ENCODE peak calls at places on chromosomes 12 and 14, in nine cellular contexts. Z, V, P, S, E, T, L, U and I are unnamed samples.
A peak's percentile ranks its signal among the peaks of the same experiment; 100 is the strongest.

GRCh38 chr12:67637718-67638117 is 10.8 kb upstream of the DYRK2 start:
- DNase-seq in Z (no peak), V (no peak), P (no peak), S (no peak), E (no peak), T (no peak), L (no peak), U (no peak), I (no peak)

GRCh38 chr14:53295985-53296582 is 143.0 kb upstream of the DDHD1 start:
- DNase-seq in Z (peak; percentile 37), V (no peak), P (peak; percentile 67), S (peak; percentile 60), E (no peak), T (no peak), L (no peak), U (peak; percentile 37), I (no peak)

GRCh38 chr12:7695159-7695930 is at the start of gene GDF3:
- DNase-seq in Z (no peak), V (no peak), P (no peak), S (peak; percentile 47), E (no peak), T (peak; percentile 28), L (no peak), U (peak; percentile 92), I (peak; percentile 87)

GRCh38 chr14:69303086-69303485 is 43.1 kb downstream of the GALNT16 start:
- DNase-seq in Z (no peak), V (no peak), P (no peak), S (no peak), E (no peak), T (no peak), L (no peak), U (no peak), I (peak; percentile 50)

GRCh38 chr12:2336409-2336829 is 283.6 kb downstream of the CACNA1C start:
- DNase-seq in Z (peak; percentile 97), V (no peak), P (peak; percentile 84), S (peak; percentile 86), E (no peak), T (peak; percentile 33), L (peak; percentile 85), U (peak; percentile 31), I (no peak)

GRCh38 chr12:78617683-78618082 is 246.9 kb upstream of the SYT1 start:
- DNase-seq in Z (no peak), V (no peak), P (no peak), S (no peak), E (no peak), T (no peak), L (no peak), U (no peak), I (no peak)

GRCh38 chr14:97021001-97021400 is 223.8 kb downstream of the VRK1 start:
- DNase-seq in Z (no peak), V (no peak), P (no peak), S (no peak), E (no peak), T (peak; percentile 4), L (no peak), U (no peak), I (no peak)

GRCh38 chr14:101019974-101020710 is 116.6 kb upstream of the RTL1 start:
- DNase-seq in Z (no peak), V (no peak), P (no peak), S (no peak), E (no peak), T (peak; percentile 1), L (peak; percentile 23), U (no peak), I (peak; percentile 9)

GRCh38 chr12:84911331-84912190 is 1.0 kb downstream of the SLC6A15 start:
- DNase-seq in Z (peak; percentile 81), V (peak; percentile 36), P (peak; percentile 43), S (peak; percentile 81), E (peak; percentile 57), T (no peak), L (peak; percentile 54), U (peak; percentile 97), I (peak; percentile 98)

GRCh38 chr12:105862163-105862821 is 276.5 kb downstream of the NUAK1 start:
- DNase-seq in Z (peak; percentile 38), V (no peak), P (peak; percentile 33), S (peak; percentile 41), E (no peak), T (no peak), L (no peak), U (no peak), I (no peak)

GRCh38 chr12:69337325-69337724 is 10.9 kb upstream of the LYZ start:
- DNase-seq in Z (no peak), V (no peak), P (no peak), S (no peak), E (no peak), T (peak; percentile 31), L (no peak), U (no peak), I (no peak)

GRCh38 chr14:87698496-87698895 is 294.5 kb downstream of the GALC start:
- DNase-seq in Z (no peak), V (no peak), P (no peak), S (no peak), E (no peak), T (no peak), L (no peak), U (peak; percentile 9), I (no peak)

GRCh38 chr12:67647251-67647546 is 1.3 kb upstream of the DYRK2 start:
- DNase-seq in Z (no peak), V (no peak), P (no peak), S (no peak), E (no peak), T (no peak), L (no peak), U (peak; percentile 79), I (no peak)

GRCh38 chr12:105025890-105026289 is 39.8 kb downstream of the NOPCHAP1 start:
- DNase-seq in Z (peak; percentile 69), V (no peak), P (peak; percentile 15), S (peak; percentile 72), E (no peak), T (peak; percentile 70), L (no peak), U (no peak), I (no peak)

GRCh38 chr12:93727195-93727811 is 50.1 kb downstream of the CRADD start:
- DNase-seq in Z (no peak), V (no peak), P (no peak), S (no peak), E (no peak), T (peak; percentile 5), L (no peak), U (no peak), I (no peak)

GRCh38 chr12:106633451-106633823 is 50.6 kb downstream of the RFX4 start:
- DNase-seq in Z (peak; percentile 52), V (no peak), P (peak; percentile 27), S (peak; percentile 67), E (no peak), T (no peak), L (no peak), U (no peak), I (no peak)

GRCh38 chr12:29830391-29830790 is 46.6 kb upstream of the TMTC1 start:
- DNase-seq in Z (no peak), V (no peak), P (no peak), S (no peak), E (no peak), T (no peak), L (no peak), U (no peak), I (no peak)

GRCh38 chr12:3129301-3130052 is 52.3 kb downstream of the TSPAN9 start:
- DNase-seq in Z (peak; percentile 94), V (no peak), P (no peak), S (peak; percentile 84), E (no peak), T (no peak), L (no peak), U (no peak), I (no peak)

GRCh38 chr12:57617942-57618341 is 6.7 kb downstream of the ARHGEF25 start:
- DNase-seq in Z (no peak), V (no peak), P (no peak), S (no peak), E (no peak), T (no peak), L (no peak), U (peak; percentile 15), I (no peak)

GRCh38 chr12:57615637-57616036 is 4.4 kb downstream of the ARHGEF25 start:
- DNase-seq in Z (no peak), V (no peak), P (no peak), S (no peak), E (no peak), T (no peak), L (no peak), U (no peak), I (no peak)

GRCh38 chr12:57614948-57615500 is 3.8 kb downstream of the ARHGEF25 start:
- DNase-seq in Z (no peak), V (no peak), P (no peak), S (no peak), E (no peak), T (no peak), L (no peak), U (no peak), I (no peak)

GRCh38 chr12:57614178-57614947 is 3.1 kb downstream of the ARHGEF25 start:
- DNase-seq in Z (no peak), V (no peak), P (no peak), S (no peak), E (no peak), T (no peak), L (no peak), U (peak; percentile 82), I (peak; percentile 91)

GRCh38 chr12:57616383-57617101 is 5.3 kb downstream of the ARHGEF25 start:
- DNase-seq in Z (peak; percentile 39), V (no peak), P (no peak), S (peak; percentile 55), E (no peak), T (no peak), L (peak; percentile 82), U (no peak), I (no peak)
- H3K4me1 ChIP-seq in Z (peaks cover 3% of the 10 kb centered on the region), V (peaks cover 9% of the 10 kb centered on the region), P (peaks cover 6% of the 10 kb centered on the region), S (peaks cover 4% of the 10 kb centered on the region), E (no peaks in the 10 kb centered on the region), T (peaks cover 21% of the 10 kb centered on the region), L (peaks cover 22% of the 10 kb centered on the region), U (peaks cover 2% of the 10 kb centered on the region), I (no peaks in the 10 kb centered on the region)

DNA sequence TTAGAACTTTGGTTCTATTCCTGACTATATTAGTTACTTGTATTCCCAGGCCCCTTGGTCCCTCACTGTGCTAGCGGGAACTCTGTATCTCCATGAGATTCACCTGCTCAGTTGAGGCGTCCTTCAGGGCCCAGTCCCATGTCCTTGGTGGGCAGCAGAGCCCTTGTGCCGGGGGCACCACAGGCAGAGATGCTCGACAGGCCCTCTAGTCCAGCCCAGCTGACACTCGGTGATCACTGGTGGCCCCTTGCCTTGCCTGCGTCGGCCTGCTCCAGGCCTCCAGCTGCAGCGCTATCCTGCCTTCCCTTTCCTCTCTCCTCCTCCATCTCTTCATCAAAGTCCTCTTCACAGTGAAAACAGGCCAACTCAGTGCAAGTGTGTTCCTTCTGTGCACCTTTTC is 70.0 kb downstream of the ANKRD9 start:
- DNase-seq in Z (no peak), V (no peak), P (no peak), S (no peak), E (no peak), T (no peak), L (no peak), U (no peak), I (no peak)
- H3K36me3 ChIP-seq in Z (peaks cover 11% of the 10 kb centered on the region), V (peaks cover 3% of the 10 kb centered on the region), P (peaks cover 5% of the 10 kb centered on the region), S (peaks cover 24% of the 10 kb centered on the region), E (peaks cover 18% of the 10 kb centered on the region), T (peaks cover 14% of the 10 kb centered on the region), L (peaks cover 21% of the 10 kb centered on the region), U (peaks cover 2% of the 10 kb centered on the region), I (peaks cover 37% of the 10 kb centered on the region)

GRCh38 chr12:75960086-75960910 is 71.3 kb downstream of the PHLDA1 start:
- DNase-seq in Z (no peak), V (no peak), P (no peak), S (peak; percentile 18), E (peak; percentile 63), T (peak; percentile 95), L (no peak), U (peak; percentile 90), I (peak; percentile 97)
- H3K4me3 ChIP-seq in Z (no peak overlapping the region), V (no peak overlapping the region), P (no peak overlapping the region), S (no peak overlapping the region), E (no peak overlapping the region), T (no peak overlapping the region), L (no peak overlapping the region), U (no peak overlapping the region), I (no peak overlapping the region)

GRCh38 chr12:64707362-64707761 is 51.8 kb downstream of the GNS start:
- DNase-seq in Z (no peak), V (no peak), P (no peak), S (no peak), E (no peak), T (no peak), L (no peak), U (no peak), I (no peak)
- H3K4me1 ChIP-seq in Z (no peaks in the 10 kb centered on the region), V (no peaks in the 10 kb centered on the region), P (no peaks in the 10 kb centered on the region), S (peaks cover 3% of the 10 kb centered on the region), E (no peaks in the 10 kb centered on the region), T (no peaks in the 10 kb centered on the region), L (no peaks in the 10 kb centered on the region), U (no peaks in the 10 kb centered on the region), I (no peaks in the 10 kb centered on the region)